ENCODE peak calls at places on chromosomes 4 and X, in eight cellular contexts. S, Y, F, Z, R, K, M and A are unnamed samples.

GRCh38 chr4:125551967-125552366 is 237.2 kb downstream of the FAT4 start:
- DNase-seq in F (no peak), M (no peak), R (no peak), K (no peak), Z (no peak), S (no peak), Y (no peak), A (no peak)

GRCh38 chr4:19971829-19972228 is 279.9 kb upstream of the SLIT2 start:
- DNase-seq in M (no peak), K (no peak), S (no peak), F (no peak), R (no peak), Y (peak; percentile 45), Z (no peak), A (no peak)

GRCh38 chr4:11590132-11590531 is 161.4 kb upstream of the HS3ST1 start:
- DNase-seq in S (no peak), K (no peak), M (no peak), F (no peak), R (no peak), Y (peak; percentile 59), Z (no peak), A (no peak)

GRCh38 chrX:112808651-112809050 is 32.0 kb downstream of the AMOT start:
- DNase-seq in F (no peak), R (no peak), Z (no peak), K (no peak), M (no peak), S (no peak), Y (no peak), A (no peak)

GRCh38 chrX:42754129-42754528 is 23.8 kb downstream of the PPP1R2C start:
- DNase-seq in R (no peak), Z (no peak), M (no peak), K (no peak), Y (no peak), S (no peak), F (no peak), A (no peak)

GRCh38 chrX:10165580-10166247 is 8.9 kb downstream of the CLCN4 start:
- DNase-seq in F (peak; percentile 38), K (no peak), R (no peak), Z (no peak), M (no peak), Y (no peak), S (no peak), A (no peak)

GRCh38 chr4:165992263-165992662 is 119.2 kb downstream of the TLL1 start:
- DNase-seq in R (no peak), F (no peak), S (no peak), M (no peak), K (no peak), Z (no peak), Y (no peak), A (no peak)

GRCh38 chr4:158624889-158625478 is 46.7 kb downstream of the C4orf46 start:
- DNase-seq in K (no peak), Z (no peak), F (no peak), M (no peak), R (peak; percentile 7), S (peak; percentile 6), Y (peak; percentile 73), A (peak; percentile 17)

GRCh38 chr4:128378668-128379067 is 91.1 kb upstream of the PGRMC2 start:
- DNase-seq in M (no peak), Y (no peak), Z (no peak), K (no peak), R (no peak), S (no peak), F (no peak), A (no peak)

GRCh38 chrX:113512700-113513395 is 672.2 kb upstream of the AMOT start:
- DNase-seq in R (no peak), F (no peak), S (no peak), Y (peak; percentile 37), K (no peak), M (no peak), Z (no peak), A (no peak)

GRCh38 chr4:14434483-14434882 is 567.8 kb upstream of the CPEB2 start:
- DNase-seq in Z (no peak), K (no peak), R (no peak), M (no peak), S (no peak), Y (no peak), F (no peak), A (no peak)

GRCh38 chr4:151169900-151170299 is 70.5 kb downstream of the RPS3A start:
- DNase-seq in M (no peak), F (no peak), K (no peak), Y (peak; percentile 74), S (no peak), R (no peak), Z (no peak), A (no peak)

GRCh38 chr4:140059159-140059558 is 94.8 kb downstream of the MAML3 start:
- DNase-seq in K (no peak), Y (peak; percentile 47), S (no peak), R (peak; percentile 35), F (peak; percentile 48), M (no peak), Z (no peak), A (no peak)

GRCh38 chr4:114535725-114536124 is 62.9 kb upstream of the UGT8 start:
- DNase-seq in S (no peak), Y (no peak), K (no peak), F (no peak), R (no peak), M (no peak), Z (no peak), A (no peak)

GRCh38 chr4:111282035-111282434 is 659.2 kb upstream of the PITX2 start:
- DNase-seq in M (no peak), Y (no peak), Z (no peak), R (no peak), S (no peak), F (no peak), K (no peak), A (no peak)

GRCh38 chr4:111281219-111281618 is 658.3 kb upstream of the PITX2 start:
- DNase-seq in Y (no peak), S (no peak), M (no peak), F (no peak), R (no peak), K (no peak), Z (no peak), A (no peak)

GRCh38 chr4:111283066-111283677 is 660.3 kb upstream of the PITX2 start:
- DNase-seq in K (peak; percentile 60), Y (peak; percentile 57), S (peak; percentile 7), R (peak; percentile 76), M (peak; percentile 61), Z (peak; percentile 63), F (peak; percentile 63), A (peak; percentile 86)
- TF ChIP-seq POLR2A in K (no peak), Y (no peak), S (no peak), R (no peak), M (no peak), Z (no peak), F (no peak), A (no peak)

GRCh38 chr4:306551-306961 is 1.3 kb upstream of the ZNF732 start:
- DNase-seq in Y (no peak), K (no peak), S (no peak), F (no peak), M (no peak), R (no peak), Z (no peak), A (no peak)

GRCh38 chr4:302381-302780 is 2.9 kb downstream of the ZNF732 start:
- DNase-seq in F (no peak), S (no peak), R (no peak), Y (no peak), Z (no peak), K (no peak), M (no peak), A (no peak)

DNA sequence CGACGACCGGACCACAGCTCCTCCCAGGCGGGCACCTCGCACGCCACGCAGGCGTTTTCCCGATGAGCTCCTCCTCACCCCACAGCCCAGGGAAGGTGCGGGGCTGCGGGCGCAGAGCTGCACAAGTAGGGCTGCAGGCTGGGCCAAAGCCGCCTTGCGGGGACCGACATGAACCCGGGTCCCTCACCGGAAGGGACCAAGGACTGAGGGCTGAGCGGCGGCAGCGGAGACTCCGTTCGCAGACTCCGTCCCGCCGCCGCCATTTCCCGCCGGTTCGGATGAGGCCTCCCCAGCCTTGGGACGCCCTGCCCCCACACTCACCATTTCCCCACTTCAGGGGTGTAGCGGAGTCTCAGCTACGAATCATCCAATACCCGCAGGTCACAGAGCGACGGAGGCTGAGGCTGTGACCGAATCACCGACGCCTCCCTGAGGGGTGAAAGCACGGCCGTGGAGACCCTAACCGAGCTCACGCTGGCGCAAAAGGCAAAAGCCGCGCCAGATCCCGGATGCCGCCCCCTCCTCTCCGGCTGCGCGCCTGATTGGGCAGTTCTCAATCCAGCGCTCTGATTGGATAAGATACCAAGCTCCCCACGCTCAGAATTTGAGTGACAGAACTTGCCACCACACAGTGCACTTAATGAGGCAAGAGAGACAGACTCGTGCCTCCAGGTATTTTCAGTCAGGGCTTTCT is at the start of gene ZNF732:
- DNase-seq in M (no peak), Z (peak; percentile 69), S (no peak), R (peak; percentile 60), Y (peak; percentile 19), F (no peak), K (peak; percentile 59), A (peak; percentile 55)
- H3K4me3 ChIP-seq in M (no peak within 1 kb of the TSS), Z (peak within 1 kb of the TSS; percentile 73), S (no peak within 1 kb of the TSS), R (no peak within 1 kb of the TSS), Y (peak within 1 kb of the TSS; percentile 49), F (peak within 1 kb of the TSS; percentile 34), K (peak within 1 kb of the TSS; percentile 50), A (peak within 1 kb of the TSS; percentile 2)

DNA sequence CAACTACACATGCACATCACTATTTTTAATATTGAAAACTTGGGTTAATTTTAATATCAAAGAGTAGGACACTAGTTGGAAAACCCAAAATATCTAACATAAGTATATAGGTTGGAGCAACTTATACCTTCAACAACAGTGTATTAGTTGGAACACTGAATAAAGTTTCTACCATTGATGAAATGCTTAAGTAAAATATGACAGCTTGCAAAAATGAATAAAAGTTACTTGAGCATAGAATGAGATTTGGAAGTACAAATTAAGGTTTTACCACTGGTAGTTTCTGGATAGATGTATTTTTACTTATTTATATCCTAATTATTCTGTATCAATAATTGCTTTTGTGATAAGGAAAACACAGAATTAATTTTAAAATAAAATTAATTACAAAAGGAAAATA is 1079.6 kb downstream of the ADGRL3 start:
- DNase-seq in Y (no peak), S (no peak), Z (no peak), R (no peak), M (no peak), K (no peak), F (no peak), A (no peak)
- TF ChIP-seq POLR2A in Y (no peak), S (no peak), Z (no peak), R (no peak), M (no peak), K (no peak), F (no peak), A (no peak)

GRCh38 chr4:36230523-36230922 is 13.8 kb downstream of the ARAP2 start:
- DNase-seq in R (no peak), M (no peak), Z (no peak), K (no peak), F (no peak), S (no peak), Y (no peak), A (no peak)

GRCh38 chr4:36236159-36236558 is 8.2 kb downstream of the ARAP2 start:
- DNase-seq in Z (no peak), Y (no peak), R (no peak), F (no peak), S (no peak), M (no peak), K (no peak), A (no peak)

GRCh38 chr4:36235306-36235705 is 9.0 kb downstream of the ARAP2 start:
- DNase-seq in K (no peak), R (no peak), Z (no peak), M (no peak), S (no peak), Y (peak; percentile 7), F (no peak), A (no peak)

GRCh38 chr4:36237366-36238353 is 6.7 kb downstream of the ARAP2 start:
- DNase-seq in R (no peak), Y (no peak), Z (no peak), M (no peak), S (no peak), F (no peak), K (no peak), A (no peak)

GRCh38 chr4:36233567-36234266 is 10.6 kb downstream of the ARAP2 start:
- DNase-seq in R (no peak), S (no peak), Y (no peak), Z (no peak), K (no peak), M (no peak), F (no peak), A (no peak)
- H3K4me3 ChIP-seq in R (no peak overlapping the region), S (no peak overlapping the region), Y (no peak overlapping the region), Z (no peak overlapping the region), K (no peak overlapping the region), M (no peak overlapping the region), F (no peak overlapping the region), A (no peak overlapping the region)